ENCODE peak calls at places on chromosomes 16 and 17, in eight cellular contexts. S, R, A, V, M, O, C and F are unnamed samples.

GRCh38 chr17:54544239-54544638 is 356.4 kb upstream of the TOM1L1 start:
- DNase-seq in M (peak), O (no peak), C (no peak), R (no peak), A (no peak), S (no peak), V (no peak), F (no peak)

GRCh38 chr17:57106107-57106835 is 21.2 kb downstream of the AKAP1 start:
- DNase-seq in M (no peak), C (no peak), V (no peak), S (peak), A (peak), O (no peak), R (no peak), F (no peak)

GRCh38 chr16:66924527-66925321 is 611 bp downstream of the RRAD start:
- DNase-seq in C (no peak), R (no peak), V (peak), A (peak), O (no peak), S (no peak), M (peak), F (no peak)

GRCh38 chr16:86568677-86569623 is 2.3 kb downstream of the FOXC2 start:
- DNase-seq in S (no peak), A (no peak), O (no peak), R (no peak), M (no peak), V (no peak), C (no peak), F (no peak)

GRCh38 chr17:9982159-9982558 is 77.1 kb upstream of the RCVRN start:
- DNase-seq in R (no peak), M (peak), S (no peak), C (no peak), O (no peak), A (no peak), V (no peak), F (no peak)

GRCh38 chr17:39619786-39620101 is 7.0 kb upstream of the PPP1R1B start:
- DNase-seq in O (no peak), C (no peak), A (no peak), M (no peak), S (no peak), R (no peak), V (no peak), F (no peak)

GRCh38 chr16:77467929-77468328 is 33.1 kb upstream of the ADAMTS18 start:
- DNase-seq in A (no peak), O (no peak), R (no peak), C (no peak), V (no peak), S (no peak), M (no peak), F (no peak)

GRCh38 chr17:11031787-11032186 is 193.9 kb upstream of the PIRT start:
- DNase-seq in S (no peak), O (no peak), C (no peak), M (no peak), A (no peak), R (no peak), V (no peak), F (no peak)

GRCh38 chr16:47058295-47059086 is 85.0 kb upstream of the DNAJA2 start:
- DNase-seq in M (no peak), S (no peak), R (no peak), O (no peak), C (no peak), V (no peak), A (no peak), F (no peak)

GRCh38 chr17:50559674-50560184 is 786 bp upstream of the CACNA1G start:
- DNase-seq in V (no peak), O (no peak), S (no peak), A (no peak), R (peak), C (peak), M (peak), F (peak)

GRCh38 chr16:9039208-9039607 is 52.2 kb upstream of the HAPSTR1 start:
- DNase-seq in C (no peak), M (peak), O (no peak), V (no peak), R (peak), S (no peak), A (no peak), F (peak)

GRCh38 chr16:50887500-50887899 is 145.6 kb downstream of the CYLD start:
- DNase-seq in C (no peak), M (no peak), R (no peak), V (no peak), O (no peak), A (no peak), S (no peak), F (no peak)

GRCh38 chr16:12819126-12820117 is 15.7 kb upstream of the CPPED1 start:
- DNase-seq in C (peak), A (peak), R (peak), O (no peak), M (peak), V (peak), S (peak), F (peak)

GRCh38 chr17:17740627-17741237 is 59.5 kb downstream of the RAI1 start:
- DNase-seq in A (no peak), V (no peak), O (no peak), R (no peak), M (no peak), C (no peak), S (no peak), F (no peak)

GRCh38 chr17:62965149-62965648 is 836 bp upstream of the TANC2 start:
- DNase-seq in C (no peak), R (peak), M (peak), S (no peak), A (no peak), O (no peak), V (no peak), F (no peak)

GRCh38 chr17:37676115-37676925 is 33.1 kb upstream of the DDX52 start:
- DNase-seq in C (no peak), O (no peak), S (no peak), R (peak), A (no peak), V (no peak), M (no peak), F (no peak)

GRCh38 chr17:55259684-55260111 is 5.1 kb upstream of the HLF start:
- DNase-seq in S (no peak), M (no peak), V (no peak), O (no peak), C (no peak), R (no peak), A (no peak), F (no peak)

GRCh38 chr17:56173958-56174357 is 20.7 kb downstream of the ANKFN1 start:
- DNase-seq in M (no peak), S (no peak), C (no peak), V (no peak), O (no peak), A (peak), R (no peak), F (no peak)

GRCh38 chr17:50613596-50613995 is 21.1 kb upstream of the ABCC3 start:
- DNase-seq in S (no peak), C (no peak), A (no peak), O (no peak), M (no peak), V (no peak), R (no peak), F (peak)

GRCh38 chr17:40516581-40517285 is 15.3 kb upstream of the TNS4 start:
- DNase-seq in V (peak), C (no peak), R (no peak), S (no peak), O (no peak), M (no peak), A (no peak), F (no peak)

GRCh38 chr17:52158450-52159042 is at the start of gene CA10:
- DNase-seq in M (peak), V (no peak), O (no peak), R (no peak), S (peak), A (peak), C (no peak), F (no peak)

GRCh38 chr17:50199651-50200446 is 1.6 kb downstream of the COL1A1 start:
- DNase-seq in C (peak), R (peak), O (peak), A (peak), V (peak), S (peak), M (peak), F (peak)

GRCh38 chr17:77772461-77772897 is 186.0 kb upstream of the TNRC6C start:
- DNase-seq in C (no peak), O (no peak), R (peak), M (peak), S (peak), V (peak), A (peak), F (peak)

GRCh38 chr16:13070268-13070667 is 168.9 kb downstream of the SHISA9 start:
- DNase-seq in M (no peak), C (no peak), S (peak), A (no peak), O (no peak), V (no peak), R (no peak), F (no peak)

GRCh38 chr17:56947741-56948140 is 13.1 kb downstream of the COIL start:
- DNase-seq in V (no peak), O (no peak), A (no peak), M (no peak), R (no peak), S (no peak), C (no peak), F (no peak)

GRCh38 chr17:40563371-40564052 is 1.8 kb downstream of the CCR7 start:
- DNase-seq in C (no peak), M (no peak), O (no peak), A (no peak), S (no peak), R (no peak), V (no peak), F (no peak)

GRCh38 chr17:42409467-42410351 is 13.3 kb downstream of the CAVIN1 start:
- DNase-seq in S (no peak), A (peak), O (peak), C (peak), M (no peak), R (peak), V (no peak), F (peak)

GRCh38 chr17:35981908-35982330 is 622 bp upstream of the CCL16 start:
- DNase-seq in M (no peak), A (no peak), S (no peak), C (no peak), O (no peak), V (no peak), R (no peak), F (no peak)

DNA sequence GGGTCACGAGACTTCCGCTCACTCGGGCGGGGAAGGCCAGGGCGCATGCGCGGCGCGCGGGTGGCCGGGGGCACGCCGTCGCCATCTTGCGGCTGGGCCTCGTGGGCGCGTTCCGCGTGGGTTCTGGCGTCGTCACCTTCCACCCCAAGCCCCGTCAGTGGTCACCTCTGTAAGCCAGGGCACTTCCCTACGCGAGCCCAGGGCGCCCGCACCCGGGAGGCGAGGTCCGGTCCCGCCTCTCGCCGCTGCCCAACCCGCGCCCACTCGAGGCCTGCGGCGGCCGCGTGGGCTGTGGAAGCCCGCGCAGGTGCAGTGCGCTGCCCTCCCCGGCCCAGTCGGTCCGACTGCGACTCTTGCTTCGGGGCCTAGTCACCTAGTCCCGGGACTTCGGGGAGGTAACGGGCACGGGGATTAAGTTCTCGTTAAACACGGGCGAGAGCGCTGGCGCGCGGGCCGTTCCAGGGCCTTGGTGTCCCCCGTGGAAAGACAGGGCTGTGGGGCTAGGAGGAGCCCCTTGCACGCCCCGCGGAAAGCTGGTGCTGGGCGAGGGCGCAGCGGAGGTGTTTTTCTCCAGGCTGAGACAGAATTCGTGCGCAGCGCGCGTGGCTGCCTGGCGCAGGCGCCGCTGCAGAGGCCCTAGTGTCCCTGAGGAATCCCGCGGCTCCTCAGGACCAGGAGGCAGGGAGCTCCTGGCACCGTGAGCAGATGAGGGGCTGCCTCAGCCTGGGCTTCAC is 417 bp upstream of the ARHGDIA start:
- DNase-seq in M (peak), C (peak), R (peak), A (peak), V (peak), O (no peak), S (peak), F (peak)
- TF ChIP-seq CTCF in M (peak), C (no peak), R (peak), A (peak), V (no peak), O (no peak), S (no peak), F (no peak)

DNA sequence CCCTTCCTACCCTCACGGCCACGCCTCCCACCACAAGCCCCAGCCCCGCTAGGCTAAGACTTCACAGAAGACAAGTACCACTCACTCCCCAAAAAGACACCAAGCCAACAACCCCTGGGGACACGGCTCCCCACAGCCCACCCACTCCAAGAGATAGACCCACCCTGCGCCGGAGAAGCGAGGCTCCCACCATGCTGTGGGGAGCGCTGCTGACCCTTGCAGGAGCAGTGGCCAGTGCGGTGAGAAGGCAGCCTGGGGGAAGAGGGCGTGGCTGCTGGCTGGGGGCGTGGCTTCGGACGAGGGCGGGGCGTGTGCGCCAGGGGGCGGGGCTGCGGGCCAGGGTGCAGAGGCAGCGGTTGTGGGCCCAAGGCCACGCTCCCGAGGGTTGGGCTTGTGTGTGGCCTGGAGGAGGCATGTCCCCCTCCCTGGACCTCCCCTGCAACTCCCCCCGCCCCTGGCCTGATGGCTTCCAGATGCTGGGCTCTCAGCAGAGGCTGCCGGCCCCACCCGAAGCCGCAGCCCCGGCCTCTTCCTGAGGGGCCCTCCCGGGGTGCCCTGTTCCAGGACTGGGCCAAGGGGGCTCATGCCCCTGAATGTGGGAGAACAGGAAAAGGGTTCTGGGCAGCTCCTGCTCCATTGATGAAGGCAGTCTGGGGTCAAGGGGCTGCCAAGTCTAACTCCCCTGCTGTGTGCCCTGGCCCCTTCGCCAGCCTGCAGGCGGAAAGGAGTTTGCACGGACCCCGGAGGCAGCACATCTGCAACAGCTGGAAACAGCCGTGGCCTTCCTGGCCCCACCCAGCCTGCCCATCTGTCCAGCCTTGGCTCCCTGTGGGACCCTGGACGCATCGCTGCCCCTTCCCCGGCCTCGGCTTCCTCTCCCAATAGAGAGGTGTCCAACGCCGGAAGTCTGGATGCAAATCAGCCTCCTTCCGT is 9.1 kb downstream of the TFAP4 start:
- DNase-seq in O (peak), M (peak), A (peak), C (peak), R (peak), S (no peak), V (no peak), F (peak)
- H3K4me3 ChIP-seq in O (peak), M (no peak), A (peak), C (peak), R (no peak), S (no peak), V (no peak), F (peak)

GRCh38 chr16:61014869-61015268 is 1021.4 kb downstream of the CDH8 start:
- DNase-seq in C (no peak), R (no peak), O (no peak), V (no peak), M (no peak), S (no peak), A (no peak), F (no peak)
- TF ChIP-seq CTCF in C (no peak), R (no peak), O (no peak), V (no peak), M (no peak), S (no peak), A (no peak), F (no peak)

GRCh38 chr17:27888945-27889344 is 4.2 kb downstream of the LYRM9 start:
- DNase-seq in C (no peak), V (no peak), R (peak), O (no peak), S (peak), M (peak), A (no peak), F (no peak)
- H3K4me3 ChIP-seq in C (no peak), V (no peak), R (no peak), O (no peak), S (no peak), M (no peak), A (no peak), F (no peak)

GRCh38 chr17:80035937-80036714 is at the start of gene CCDC40:
- DNase-seq in S (peak), A (peak), R (peak), V (peak), M (peak), O (no peak), C (peak), F (peak)
- TF ChIP-seq CTCF in S (no peak), A (peak), R (peak), V (peak), M (peak), O (no peak), C (no peak), F (peak)

DNA sequence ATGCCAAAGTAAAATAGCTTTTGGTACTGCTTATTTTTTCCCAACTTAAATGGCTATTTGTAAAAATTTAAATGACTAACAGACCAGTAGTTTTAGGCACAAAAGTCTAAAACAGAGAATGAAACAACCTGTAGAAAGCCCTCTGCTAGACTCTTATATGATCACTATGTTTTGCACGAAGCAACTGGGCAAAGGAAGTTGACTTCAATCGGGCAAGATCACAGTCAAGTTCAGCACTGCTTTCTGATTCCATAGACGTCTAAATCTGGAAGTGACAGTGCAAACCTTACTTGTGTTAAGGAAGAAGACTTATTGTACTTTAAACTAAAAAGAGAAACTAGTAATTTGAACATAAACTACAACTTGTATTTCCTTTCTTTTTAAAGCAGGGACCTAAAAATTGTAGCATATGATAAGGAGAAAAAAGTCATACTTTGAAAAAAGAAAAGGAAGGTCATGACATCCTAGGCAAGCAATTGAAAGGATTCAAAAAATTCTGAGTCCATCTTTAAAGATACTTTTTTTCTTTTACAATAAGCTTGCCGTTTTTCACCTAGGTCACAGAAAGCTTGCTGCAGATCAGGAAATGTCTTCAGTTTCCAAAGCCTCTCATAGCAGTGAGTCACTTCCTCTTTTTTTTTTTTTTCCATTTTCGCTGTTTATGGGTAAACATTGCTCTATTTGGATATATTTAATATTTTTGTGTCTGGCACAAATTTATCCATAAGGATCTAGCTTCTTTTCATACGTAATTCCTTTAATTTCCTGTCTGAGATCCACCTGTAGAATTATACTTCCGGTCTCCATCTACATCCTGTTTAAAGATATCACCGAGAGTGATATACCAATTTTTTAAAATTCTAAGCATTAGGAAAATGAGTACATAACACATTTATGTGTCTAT is 134.8 kb downstream of the SKAP1 start:
- DNase-seq in S (no peak), O (peak), C (no peak), M (no peak), V (no peak), A (no peak), R (no peak), F (peak)
- H3K4me3 ChIP-seq in S (no peak), O (no peak), C (no peak), M (no peak), V (peak), A (no peak), R (no peak), F (no peak)

DNA sequence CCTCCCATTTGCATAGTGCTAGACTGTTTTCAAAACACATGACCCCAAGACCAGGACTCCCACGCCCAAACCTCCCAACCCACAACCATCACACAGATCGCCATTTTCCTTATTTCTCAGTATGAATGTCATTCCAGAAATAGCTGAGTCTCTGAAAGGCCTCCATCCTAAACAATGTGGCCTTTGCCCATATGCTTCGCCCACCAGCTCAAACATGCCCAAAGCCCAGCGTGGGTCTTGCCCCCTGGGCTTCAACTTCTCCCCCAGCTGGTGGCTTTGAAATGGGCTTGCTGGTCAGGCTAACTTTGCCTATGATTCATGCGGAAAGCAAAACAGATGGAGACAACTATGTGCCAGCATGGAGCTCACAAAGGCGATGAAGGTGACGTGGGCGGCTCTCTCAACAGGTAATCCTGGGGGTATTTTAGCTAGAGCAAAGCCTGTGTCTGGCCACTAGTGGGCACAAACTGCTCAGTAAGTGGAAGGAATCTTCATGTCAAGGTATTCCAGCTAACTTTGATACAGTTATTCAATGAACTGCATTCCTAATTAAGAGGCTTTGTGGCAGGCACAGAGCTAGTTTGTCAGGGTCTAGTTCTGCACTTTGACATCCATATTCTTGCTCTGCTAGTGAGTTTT is 17.1 kb downstream of the PMP22 start:
- DNase-seq in S (no peak), R (no peak), O (no peak), M (peak), V (no peak), A (no peak), C (no peak), F (no peak)
- TF ChIP-seq CTCF in S (no peak), R (peak), O (peak), M (peak), V (no peak), A (peak), C (no peak), F (peak)